ENCODE peak calls at places on chromosomes 7 and 10, in seven cellular contexts. T is SK-N-SH, L is PC-3, W is MM.1S, F is K562, X is GM23248, K is colonic mucosa. C is an unnamed sample. For H3K4me1, the result is how much of the 10 kb centered on the place peaks cover.

GRCh38 chr7:49644402-49645166 is 128.9 kb upstream of the VWC2 start:
- DNase-seq in T (no peak), L (no peak), W (no peak), F (no peak), X (no peak), K (no peak), C (peak)

GRCh38 chr10:23417254-23417653 is 21.6 kb upstream of the OTUD1 start:
- DNase-seq in T (no peak), L (peak), W (no peak), F (no peak), X (no peak), K (no peak), C (no peak)

GRCh38 chr10:43942096-43942885 is 293.6 kb upstream of the ZNF32 start:
- DNase-seq in T (peak), L (no peak), W (no peak), F (no peak), X (peak), K (no peak), C (no peak)

GRCh38 chr7:137078781-137079180 is 210.3 kb downstream of the CHRM2 start:
- DNase-seq in T (no peak), L (no peak), W (no peak), F (no peak), X (no peak), K (no peak), C (no peak)

GRCh38 chr7:28640026-28640425 is 227.7 kb downstream of the CREB5 start:
- DNase-seq in T (no peak), L (no peak), W (no peak), F (no peak), X (no peak), K (no peak), C (no peak)

GRCh38 chr7:80921130-80921529 is 2.3 kb upstream of the SEMA3C start:
- DNase-seq in T (no peak), L (peak), W (no peak), F (no peak), X (no peak), K (peak), C (no peak)

GRCh38 chr10:103665439-103665838 is 171.9 kb downstream of the NEURL1 start:
- DNase-seq in T (no peak), L (no peak), W (no peak), F (no peak), X (peak), K (no peak), C (no peak)

GRCh38 chr10:59872892-59873463 is 33.4 kb downstream of the CCDC6 start:
- DNase-seq in T (no peak), L (no peak), W (no peak), F (peak), X (peak), K (peak), C (no peak)

GRCh38 chr7:154178890-154179289 is 126.7 kb downstream of the DPP6 start:
- DNase-seq in T (no peak), L (no peak), W (no peak), F (no peak), X (no peak), K (no peak), C (no peak)

GRCh38 chr7:128692623-128693270 is 20.7 kb downstream of the GARIN1A start:
- DNase-seq in T (no peak), L (no peak), W (no peak), F (no peak), X (no peak), K (no peak), C (no peak)

GRCh38 chr7:2013381-2014311 is 219.1 kb downstream of the MAD1L1 start:
- DNase-seq in T (peak), L (no peak), W (no peak), F (no peak), X (no peak), K (no peak), C (no peak)

GRCh38 chr10:112313911-112314310 is 30.7 kb downstream of the TECTB start:
- DNase-seq in T (no peak), L (no peak), W (no peak), F (no peak), X (peak), K (no peak), C (no peak)

GRCh38 chr10:29270883-29271282 is 18.0 kb upstream of the LYZL1 start:
- DNase-seq in T (no peak), L (no peak), W (no peak), F (no peak), X (no peak), K (no peak), C (no peak)

GRCh38 chr7:150753239-150753638 is 16.0 kb downstream of the GIMAP5 start:
- DNase-seq in T (no peak), L (no peak), W (no peak), F (no peak), X (no peak), K (no peak), C (no peak)

GRCh38 chr7:133571066-133571465 is 318.2 kb downstream of the EXOC4 start:
- DNase-seq in T (no peak), L (no peak), W (no peak), F (no peak), X (peak), K (no peak), C (no peak)

GRCh38 chr10:127091354-127091753 is 105.0 kb downstream of the INSYN2A start:
- DNase-seq in T (no peak), L (no peak), W (no peak), F (no peak), X (no peak), K (no peak), C (no peak)

GRCh38 chr10:130802301-130802700 is 509.2 kb downstream of the TCERG1L start:
- DNase-seq in T (no peak), L (no peak), W (no peak), F (no peak), X (no peak), K (no peak), C (no peak)

GRCh38 chr10:58967551-58968418 is 208.7 kb upstream of the PHYHIPL start:
- DNase-seq in T (peak), L (no peak), W (no peak), F (no peak), X (no peak), K (no peak), C (peak)

GRCh38 chr7:155285423-155286220 is 12.1 kb upstream of the INSIG1 start:
- DNase-seq in T (no peak), L (no peak), W (no peak), F (no peak), X (no peak), K (no peak), C (no peak)

GRCh38 chr7:66505009-66505408 is 123.7 kb upstream of the KCTD7 start:
- DNase-seq in T (no peak), L (no peak), W (no peak), F (no peak), X (no peak), K (no peak), C (no peak)

GRCh38 chr10:110212119-110213006 is 5.0 kb downstream of the MXI1 start:
- DNase-seq in T (no peak), L (no peak), W (peak), F (peak), X (peak), K (peak), C (no peak)

GRCh38 chr7:125670926-125671572 is 741.4 kb upstream of the POT1 start:
- DNase-seq in T (peak), L (peak), W (peak), F (peak), X (peak), K (no peak), C (peak)

GRCh38 chr10:82037076-82037475 is 162.1 kb downstream of the NRG3 start:
- DNase-seq in T (peak), L (no peak), W (no peak), F (no peak), X (no peak), K (no peak), C (no peak)

GRCh38 chr7:30226593-30227268 is 57.7 kb upstream of the ZNRF2 start:
- DNase-seq in T (peak), L (peak), W (no peak), F (peak), X (no peak), K (peak), C (no peak)

GRCh38 chr7:54880326-54880989 is 121.4 kb upstream of the SEC61G start:
- DNase-seq in T (no peak), L (no peak), W (no peak), F (no peak), X (no peak), K (peak), C (no peak)

GRCh38 chr10:10120671-10121070 is 897.0 kb upstream of the CELF2 start:
- DNase-seq in T (no peak), L (no peak), W (no peak), F (no peak), X (no peak), K (no peak), C (no peak)

GRCh38 chr7:2011266-2012043 is 221.3 kb downstream of the MAD1L1 start:
- DNase-seq in T (peak), L (no peak), W (no peak), F (no peak), X (no peak), K (no peak), C (no peak)

GRCh38 chr7:23713285-23714235 is 3.5 kb downstream of the STK31 start:
- DNase-seq in T (no peak), L (peak), W (no peak), F (no peak), X (peak), K (no peak), C (no peak)

DNA sequence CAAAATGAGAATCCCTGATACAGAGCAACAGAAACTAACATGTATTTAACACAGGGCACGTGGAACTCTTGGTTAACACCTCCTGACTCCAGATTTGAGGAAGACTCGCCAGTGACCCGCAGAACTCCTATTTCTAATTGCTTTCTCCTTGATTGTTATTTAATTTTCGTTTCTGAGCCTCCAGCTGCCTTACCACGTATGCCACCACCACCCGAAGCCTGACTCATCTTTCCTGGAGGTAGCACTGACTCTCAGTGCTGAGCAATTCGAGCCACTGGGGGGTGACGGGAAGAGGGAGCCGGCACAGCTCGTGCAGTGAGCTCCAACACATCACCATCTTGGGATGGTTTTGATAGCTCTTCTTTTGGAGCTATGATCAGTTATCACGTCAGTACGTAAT is 273.9 kb upstream of the MGMT start:
- DNase-seq in T (no peak), L (no peak), W (no peak), F (no peak), X (peak), K (no peak), C (no peak)
- H3K9ac ChIP-seq in T (no peak), L (no peak), W (no peak), F (no peak), X (peak), K (no peak), C (no peak)

DNA sequence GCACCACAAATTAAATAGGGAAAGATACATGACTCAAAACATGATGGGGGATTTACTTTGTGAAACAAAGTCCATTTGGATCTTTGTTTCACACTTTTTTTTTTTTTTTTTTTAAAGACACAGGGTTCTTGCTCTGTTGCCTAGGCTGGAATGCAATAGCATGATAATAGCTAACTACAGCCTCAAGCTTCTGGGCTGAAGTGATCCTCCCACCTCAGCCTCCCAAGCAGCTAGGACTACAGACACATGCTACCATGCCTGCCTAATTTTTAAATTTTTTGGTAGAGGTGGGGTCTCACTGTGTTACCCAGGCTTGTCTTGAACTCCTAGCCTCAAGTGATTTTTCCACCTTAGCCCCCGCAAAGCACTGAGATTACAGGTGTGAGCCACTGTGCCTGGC is 172.6 kb upstream of the KLF14 start:
- DNase-seq in T (no peak), L (peak), W (no peak), F (no peak), X (no peak), K (no peak), C (no peak)
- H3K4me1 ChIP-seq in T (under half), L (half or more), W (under half), F (under half), X (half or more), K (under half), C (under half)

DNA sequence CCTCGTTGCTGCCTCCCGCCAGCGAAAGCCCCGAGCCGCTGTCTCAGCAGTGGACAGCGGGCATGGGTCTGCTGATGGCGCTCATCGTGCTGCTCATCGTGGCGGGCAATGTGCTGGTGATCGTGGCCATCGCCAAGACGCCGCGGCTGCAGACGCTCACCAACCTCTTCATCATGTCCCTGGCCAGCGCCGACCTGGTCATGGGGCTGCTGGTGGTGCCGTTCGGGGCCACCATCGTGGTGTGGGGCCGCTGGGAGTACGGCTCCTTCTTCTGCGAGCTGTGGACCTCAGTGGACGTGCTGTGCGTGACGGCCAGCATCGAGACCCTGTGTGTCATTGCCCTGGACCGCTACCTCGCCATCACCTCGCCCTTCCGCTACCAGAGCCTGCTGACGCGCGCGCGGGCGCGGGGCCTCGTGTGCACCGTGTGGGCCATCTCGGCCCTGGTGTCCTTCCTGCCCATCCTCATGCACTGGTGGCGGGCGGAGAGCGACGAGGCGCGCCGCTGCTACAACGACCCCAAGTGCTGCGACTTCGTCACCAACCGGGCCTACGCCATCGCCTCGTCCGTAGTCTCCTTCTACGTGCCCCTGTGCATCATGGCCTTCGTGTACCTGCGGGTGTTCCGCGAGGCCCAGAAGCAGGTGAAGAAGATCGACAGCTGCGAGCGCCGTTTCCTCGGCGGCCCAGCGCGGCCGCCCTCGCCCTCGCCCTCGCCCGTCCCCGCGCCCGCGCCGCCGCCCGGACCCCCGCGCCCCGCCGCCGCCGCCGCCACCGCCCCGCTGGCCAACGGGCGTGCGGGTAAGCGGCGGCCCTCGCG is 795 bp downstream of the ADRB1 start:
- DNase-seq in T (peak), L (no peak), W (no peak), F (no peak), X (no peak), K (no peak), C (no peak)
- H3K9ac ChIP-seq in T (no peak), L (no peak), W (no peak), F (no peak), X (no peak), K (peak), C (peak)

GRCh38 chr10:2982146-2982545 is 85.2 kb upstream of the PFKP start:
- DNase-seq in T (no peak), L (no peak), W (no peak), F (no peak), X (no peak), K (no peak), C (no peak)
- H3K4me1 ChIP-seq in T (under half), L (under half), W (under half), F (under half), X (under half), K (under half), C (under half)

DNA sequence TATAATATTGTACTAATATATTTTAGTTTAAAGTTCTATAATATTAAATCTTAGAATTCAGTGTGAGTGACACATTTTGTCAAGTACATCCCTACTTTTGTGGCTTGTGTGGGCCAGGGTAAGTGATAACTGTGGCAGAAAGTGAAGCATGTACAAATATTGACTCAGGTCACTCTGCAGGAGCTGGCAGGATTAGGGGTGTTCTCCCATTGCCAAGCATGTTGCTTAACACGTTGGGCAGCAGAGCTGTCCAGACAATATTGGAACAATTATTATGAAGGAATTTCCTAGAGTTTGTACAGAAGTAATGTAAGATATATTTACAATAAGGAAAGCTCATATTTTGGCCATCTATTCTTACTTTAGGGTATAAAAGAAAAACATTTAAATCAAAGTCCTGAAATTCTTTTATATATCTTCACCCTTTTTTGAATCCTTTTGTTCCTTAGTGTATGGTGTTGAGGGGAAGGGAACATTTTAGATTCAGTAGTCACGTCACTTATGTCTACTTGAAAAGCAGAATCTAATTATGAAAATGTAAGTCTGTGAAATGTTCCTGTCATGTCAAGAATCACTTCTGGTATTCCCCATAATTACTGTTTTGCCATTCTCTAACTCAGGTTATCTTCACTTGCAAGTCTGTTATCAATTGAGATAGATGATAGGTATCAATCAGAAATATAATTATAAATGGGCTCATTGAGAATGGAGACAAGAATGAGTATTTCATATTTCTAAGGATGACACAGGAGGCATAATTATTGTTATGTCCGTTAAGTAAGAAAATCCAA is 4.1 kb downstream of the HDAC9 start:
- DNase-seq in T (no peak), L (peak), W (no peak), F (no peak), X (peak), K (no peak), C (no peak)
- H3K9ac ChIP-seq in T (no peak), L (no peak), W (no peak), F (no peak), X (no peak), K (no peak), C (no peak)

DNA sequence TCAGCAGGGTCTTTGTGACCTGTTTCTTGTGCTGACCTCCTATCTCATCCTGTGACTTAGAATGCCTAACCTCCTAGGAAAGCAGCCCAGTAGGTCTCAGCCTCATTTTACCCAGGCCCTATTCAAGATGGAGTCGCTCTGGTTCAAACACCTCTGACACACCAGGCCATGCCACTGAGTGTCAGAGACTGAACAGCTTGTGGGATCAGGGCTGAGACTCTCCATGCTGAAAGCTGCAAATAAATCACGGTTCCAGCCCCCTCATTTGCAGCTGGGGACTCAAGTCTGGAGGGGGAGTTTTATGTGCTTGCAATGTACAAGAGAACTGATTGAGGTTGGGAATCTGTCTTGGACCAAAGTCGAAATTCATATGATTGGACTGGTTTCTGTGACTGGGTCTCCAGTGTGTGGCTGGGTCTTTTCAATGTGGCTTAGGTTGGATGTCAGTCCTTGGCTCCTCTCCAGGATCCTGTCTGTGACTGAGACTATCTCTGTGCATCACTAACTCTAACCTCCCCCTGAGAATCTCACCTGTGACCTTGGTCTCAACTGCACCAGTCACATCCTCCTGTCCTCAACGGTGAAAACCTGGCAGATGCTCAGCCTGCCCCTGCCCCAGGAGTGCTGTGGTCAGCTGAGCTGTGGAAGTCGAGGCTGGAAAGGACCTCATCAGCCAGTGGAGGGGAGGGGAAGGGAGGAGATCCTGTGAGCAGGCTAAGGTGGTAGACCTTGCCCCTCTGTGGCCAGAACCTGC is 11.7 kb downstream of the PRF1 start:
- DNase-seq in T (no peak), L (no peak), W (no peak), F (no peak), X (no peak), K (peak), C (no peak)
- H3K4me1 ChIP-seq in T (under half), L (under half), W (under half), F (under half), X (under half), K (under half), C (under half)

C was measured in neuronal stem cell.